ENCODE peak calls at places on chromosome 1, in nine cellular contexts. X, V, N, S, O, K, B, P and F are unnamed samples.

GRCh38 chr1:95230768-95231191 is 3.2 kb upstream of the RWDD3 start:
- DNase-seq in X (no peak), V (peak; percentile 40), N (no peak), S (peak; percentile 57), O (no peak), K (no peak), B (peak; percentile 54), P (no peak), F (no peak)

GRCh38 chr1:160068231-160068630 is 1.7 kb downstream of the KCNJ10 start:
- DNase-seq in X (no peak), V (no peak), N (no peak), S (no peak), O (no peak), K (no peak), B (no peak), P (no peak), F (no peak)

GRCh38 chr1:153192697-153193096 is 10.5 kb upstream of the LELP1 start:
- DNase-seq in X (peak; percentile 11), V (peak; percentile 29), N (no peak), S (peak; percentile 8), O (no peak), K (no peak), B (no peak), P (peak; percentile 57), F (no peak)

GRCh38 chr1:235999259-235999925 is 65.5 kb downstream of the NID1 start:
- DNase-seq in X (peak; percentile 81), V (no peak), N (no peak), S (no peak), O (no peak), K (no peak), B (no peak), P (no peak), F (no peak)

GRCh38 chr1:212007896-212008295 is 27.5 kb downstream of the INTS7 start:
- DNase-seq in X (no peak), V (no peak), N (no peak), S (no peak), O (no peak), K (no peak), B (no peak), P (no peak), F (no peak)

GRCh38 chr1:232969791-232970190 is 19.4 kb downstream of the NTPCR start:
- DNase-seq in X (no peak), V (no peak), N (no peak), S (no peak), O (no peak), K (no peak), B (no peak), P (no peak), F (no peak)

GRCh38 chr1:99326215-99326949 is 62.1 kb downstream of the PLPPR4 start:
- DNase-seq in X (no peak), V (no peak), N (no peak), S (peak; percentile 13), O (no peak), K (no peak), B (no peak), P (no peak), F (no peak)

GRCh38 chr1:101235696-101236545 is 898 bp upstream of the S1PR1 start:
- DNase-seq in X (no peak), V (peak; percentile 35), N (no peak), S (no peak), O (no peak), K (peak; percentile 72), B (peak; percentile 49), P (peak; percentile 16), F (peak; percentile 53)

GRCh38 chr1:184222561-184223157 is 164.2 kb upstream of the C1orf21 start:
- DNase-seq in X (peak; percentile 49), V (peak; percentile 53), N (no peak), S (peak; percentile 25), O (peak; percentile 59), K (peak; percentile 70), B (peak; percentile 62), P (peak; percentile 71), F (peak; percentile 40)

GRCh38 chr1:228702433-228702832 is 32.8 kb upstream of the RHOU start:
- DNase-seq in X (no peak), V (no peak), N (no peak), S (no peak), O (no peak), K (no peak), B (no peak), P (no peak), F (no peak)

GRCh38 chr1:58815680-58816071 is 31.8 kb upstream of the JUN start:
- DNase-seq in X (peak; percentile 66), V (no peak), N (no peak), S (peak; percentile 60), O (peak; percentile 77), K (no peak), B (peak; percentile 53), P (no peak), F (no peak)

GRCh38 chr1:165894591-165894990 is 67.2 kb downstream of the UCK2 start:
- DNase-seq in X (peak; percentile 33), V (no peak), N (no peak), S (no peak), O (no peak), K (no peak), B (no peak), P (no peak), F (no peak)

GRCh38 chr1:60283690-60284089 is 210.1 kb upstream of the C1orf87 start:
- DNase-seq in X (no peak), V (peak; percentile 28), N (no peak), S (peak; percentile 3), O (no peak), K (no peak), B (no peak), P (no peak), F (no peak)

GRCh38 chr1:97245682-97246081 is 524.1 kb downstream of the PTBP2 start:
- DNase-seq in X (no peak), V (no peak), N (no peak), S (no peak), O (no peak), K (no peak), B (no peak), P (no peak), F (no peak)

GRCh38 chr1:153587314-153587713 is 21.7 kb upstream of the S100A2 start:
- DNase-seq in X (no peak), V (no peak), N (no peak), S (no peak), O (no peak), K (peak; percentile 24), B (no peak), P (no peak), F (no peak)

GRCh38 chr1:101025283-101025679 is 303 bp downstream of the DPH5 start:
- DNase-seq in X (no peak), V (no peak), N (no peak), S (peak; percentile 13), O (peak; percentile 11), K (no peak), B (no peak), P (peak; percentile 16), F (peak; percentile 14)

GRCh38 chr1:117611121-117611601 is 5.3 kb downstream of the TENT5C start:
- DNase-seq in X (no peak), V (no peak), N (no peak), S (no peak), O (no peak), K (no peak), B (no peak), P (peak; percentile 55), F (no peak)

GRCh38 chr1:241841661-241842060 is 6.3 kb upstream of the EXO1 start:
- DNase-seq in X (no peak), V (no peak), N (no peak), S (no peak), O (no peak), K (no peak), B (no peak), P (no peak), F (no peak)

GRCh38 chr1:101006553-101006952 is 19.0 kb downstream of the DPH5 start:
- DNase-seq in X (no peak), V (no peak), N (no peak), S (peak; percentile 32), O (no peak), K (no peak), B (no peak), P (no peak), F (no peak)

GRCh38 chr1:103514920-103515503 is 10.5 kb upstream of the RNPC3 start:
- DNase-seq in X (peak; percentile 42), V (no peak), N (no peak), S (peak; percentile 28), O (no peak), K (no peak), B (no peak), P (peak; percentile 14), F (no peak)

GRCh38 chr1:183246436-183246835 is 60.4 kb downstream of the LAMC2 start:
- DNase-seq in X (no peak), V (no peak), N (no peak), S (no peak), O (no peak), K (no peak), B (no peak), P (no peak), F (no peak)

GRCh38 chr1:100087396-100087795 is 45.3 kb downstream of the SASS6 start:
- DNase-seq in X (no peak), V (no peak), N (no peak), S (no peak), O (no peak), K (no peak), B (no peak), P (no peak), F (no peak)

DNA sequence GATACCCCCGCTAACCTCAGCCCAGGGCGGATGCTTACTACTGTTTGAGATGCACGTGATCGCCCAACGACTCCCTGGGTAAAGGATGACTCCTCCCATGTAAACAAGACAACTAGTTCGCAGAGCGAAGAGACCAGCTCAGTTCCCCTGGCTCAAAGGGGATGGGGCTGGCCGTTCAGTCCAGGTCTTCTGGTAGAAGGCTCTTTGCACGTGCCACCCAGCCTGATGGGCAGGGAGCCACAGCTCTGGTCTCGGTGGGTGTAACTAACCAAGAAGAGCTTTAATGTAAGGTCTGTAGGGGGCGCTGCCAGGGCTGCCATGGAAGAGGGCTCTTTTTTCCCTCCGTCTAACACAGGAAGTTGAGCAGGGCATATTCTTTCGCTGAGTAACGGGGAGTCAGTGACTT is 49.4 kb upstream of the PARP1 start:
- DNase-seq in X (peak; percentile 9), V (no peak), N (no peak), S (no peak), O (peak; percentile 11), K (no peak), B (no peak), P (peak; percentile 32), F (no peak)
- TF ChIP-seq CTCF in X (no peak), V (no peak), N (no peak), S (no peak), O (no peak), K (no peak), B (no peak), P (peak; percentile 59), F (no peak)

GRCh38 chr1:40153073-40153770 is 8.0 kb upstream of the RLF start:
- DNase-seq in X (peak; percentile 61), V (no peak), N (no peak), S (peak; percentile 32), O (no peak), K (no peak), B (no peak), P (peak; percentile 25), F (no peak)
- TF ChIP-seq EP300 in X (no peak), V (no peak), N (no peak), S (no peak), O (no peak), K (no peak), B (no peak), P (no peak), F (no peak)

GRCh38 chr1:39407889-39408640 is 83.4 kb upstream of the BMP8A start:
- DNase-seq in X (no peak), V (no peak), N (no peak), S (peak; percentile 79), O (peak; percentile 27), K (no peak), B (no peak), P (no peak), F (no peak)
- TF ChIP-seq CTCF in X (no peak), V (no peak), N (no peak), S (peak; percentile 6), O (peak; percentile 23), K (peak; percentile 9), B (no peak), P (no peak), F (no peak)

GRCh38 chr1:205450448-205450847 is 5.4 kb downstream of the BLACAT1 start:
- DNase-seq in X (no peak), V (no peak), N (no peak), S (peak; percentile 68), O (no peak), K (no peak), B (no peak), P (peak; percentile 46), F (no peak)
- TF ChIP-seq EP300 in X (no peak), V (no peak), N (no peak), S (no peak), O (no peak), K (no peak), B (no peak), P (no peak), F (no peak)